ENCODE peak calls at places on chromosomes 12 and 14, in five cellular contexts. M, F, E, V and L are unnamed samples.

GRCh38 chr12:107064687-107065086 is 28.7 kb downstream of the CRY1 start:
- DNase-seq in M (no peak), F (no peak), E (no peak), V (no peak), L (no peak)

GRCh38 chr12:88108021-88108420 is 33.9 kb downstream of the CEP290 start:
- DNase-seq in M (no peak), F (no peak), E (no peak), V (no peak), L (no peak)

GRCh38 chr14:24279301-24280186 is 8.1 kb upstream of the RABGGTA start:
- DNase-seq in M (no peak), F (no peak), E (no peak), V (no peak), L (no peak)

GRCh38 chr14:52131640-52132320 is 62.9 kb upstream of the NID2 start:
- DNase-seq in M (peak), F (peak), E (peak), V (peak), L (peak)

GRCh38 chr12:111529424-111530368 is 69.4 kb downstream of the ATXN2 start:
- DNase-seq in M (no peak), F (no peak), E (peak), V (peak), L (peak)

GRCh38 chr12:126663304-126664094 is 1598.3 kb downstream of the AACS start:
- DNase-seq in M (no peak), F (no peak), E (peak), V (no peak), L (peak)

GRCh38 chr12:96212456-96213375 is 18.5 kb downstream of the ELK3 start:
- DNase-seq in M (no peak), F (no peak), E (peak), V (no peak), L (no peak)

GRCh38 chr12:6460751-6461371 is 9.0 kb downstream of the TAPBPL start:
- DNase-seq in M (no peak), F (no peak), E (no peak), V (no peak), L (no peak)

GRCh38 chr14:72638021-72638420 is 255.9 kb downstream of the DPF3 start:
- DNase-seq in M (peak), F (peak), E (no peak), V (no peak), L (no peak)

GRCh38 chr12:93699271-93700141 is 22.3 kb downstream of the CRADD start:
- DNase-seq in M (no peak), F (peak), E (peak), V (no peak), L (no peak)

GRCh38 chr12:8081228-8081920 is 700 bp upstream of the NECAP1 start:
- DNase-seq in M (no peak), F (peak), E (no peak), V (no peak), L (no peak)

GRCh38 chr14:36405589-36406274 is 85.3 kb upstream of the MBIP start:
- DNase-seq in M (no peak), F (no peak), E (no peak), V (no peak), L (no peak)

GRCh38 chr14:55191881-55192616 is 664 bp upstream of the DLGAP5 start:
- DNase-seq in M (no peak), F (no peak), E (no peak), V (no peak), L (no peak)

GRCh38 chr12:93323625-93324165 is 54.0 kb upstream of the NUDT4 start:
- DNase-seq in M (no peak), F (no peak), E (no peak), V (no peak), L (no peak)

GRCh38 chr12:124921200-124922008 is 7.0 kb upstream of the UBC start:
- DNase-seq in M (no peak), F (no peak), E (peak), V (no peak), L (no peak)

GRCh38 chr12:45878630-45879255 is 111.6 kb downstream of the SCAF11 start:
- DNase-seq in M (no peak), F (no peak), E (no peak), V (no peak), L (no peak)

GRCh38 chr12:67441736-67442346 is 172.7 kb downstream of the CAND1 start:
- DNase-seq in M (peak), F (peak), E (peak), V (peak), L (peak)

GRCh38 chr12:71354871-71355270 is 84.7 kb upstream of the LGR5 start:
- DNase-seq in M (no peak), F (no peak), E (no peak), V (no peak), L (no peak)

GRCh38 chr12:47534695-47535094 is 171.1 kb downstream of the RPAP3 start:
- DNase-seq in M (no peak), F (peak), E (no peak), V (no peak), L (peak)

GRCh38 chr14:106564058-106564643 is 1037.8 kb downstream of the TMEM121 start:
- DNase-seq in M (no peak), F (no peak), E (peak), V (peak), L (peak)

GRCh38 chr12:44372259-44372658 is 503.9 kb downstream of the NELL2 start:
- DNase-seq in M (peak), F (no peak), E (no peak), V (no peak), L (no peak)

GRCh38 chr12:57254506-57255280 is 3.7 kb upstream of the STAC3 start:
- DNase-seq in M (no peak), F (no peak), E (no peak), V (no peak), L (no peak)

GRCh38 chr12:49094104-49094948 is at the start of gene DHH:
- DNase-seq in M (no peak), F (no peak), E (peak), V (no peak), L (peak)

GRCh38 chr14:105337433-105337832 is 22.9 kb downstream of the PACS2 start:
- DNase-seq in M (no peak), F (no peak), E (no peak), V (no peak), L (no peak)

GRCh38 chr14:98714604-98715003 is 557.4 kb downstream of the BCL11B start:
- DNase-seq in M (no peak), F (no peak), E (no peak), V (no peak), L (no peak)

GRCh38 chr14:47917344-47917954 is 242.0 kb upstream of the MDGA2 start:
- DNase-seq in M (no peak), F (peak), E (peak), V (no peak), L (peak)

GRCh38 chr12:113919791-113920190 is 46.3 kb downstream of the RBM19 start:
- DNase-seq in M (no peak), F (no peak), E (no peak), V (no peak), L (no peak)

GRCh38 chr12:124917135-124917840 is 2.8 kb upstream of the UBC start:
- DNase-seq in M (no peak), F (no peak), E (peak), V (no peak), L (peak)

GRCh38 chr12:98998697-98999299 is 353.7 kb downstream of the APAF1 start:
- DNase-seq in M (peak), F (peak), E (no peak), V (peak), L (peak)

GRCh38 chr12:28010036-28010435 is 37.5 kb upstream of the PTHLH start:
- DNase-seq in M (no peak), F (no peak), E (no peak), V (no peak), L (no peak)

GRCh38 chr12:2813214-2813554 is 716 bp downstream of the ITFG2 start:
- DNase-seq in M (no peak), F (no peak), E (no peak), V (no peak), L (no peak)

GRCh38 chr14:106087855-106088254 is 561.5 kb downstream of the TMEM121 start:
- DNase-seq in M (no peak), F (no peak), E (no peak), V (no peak), L (no peak)

GRCh38 chr14:34018125-34018524 is 67.3 kb upstream of the EGLN3 start:
- DNase-seq in M (no peak), F (no peak), E (no peak), V (no peak), L (no peak)

GRCh38 chr14:49853572-49854375 is 1.2 kb upstream of the NEMF start:
- DNase-seq in M (peak), F (peak), E (peak), V (no peak), L (peak)

GRCh38 chr12:65876898-65877721 is 52.8 kb downstream of the HMGA2 start:
- DNase-seq in M (no peak), F (peak), E (peak), V (no peak), L (peak)